ENCODE peak calls at places on chromosomes 3 and 15, in five cellular contexts. One of them, this sample, is unnamed.

GRCh38 chr3:54914180-54914579 is 13.7 kb downstream of the LRTM1 start:
- DNase-seq in SJSA1: no peak
- DNase-seq in GM12864: no peak
- DNase-seq in Peyer's patch: no peak
- DNase-seq in foreskin fibroblast: no peak
- DNase-seq in this sample: no peak

GRCh38 chr3:174430986-174431385 is 428.1 kb upstream of the NAALADL2 start:
- DNase-seq in SJSA1: no peak
- DNase-seq in Peyer's patch: no peak
- DNase-seq in foreskin fibroblast: no peak
- DNase-seq in GM12864: no peak
- DNase-seq in this sample: no peak

GRCh38 chr3:161163297-161163696 is 57.8 kb upstream of the NMD3 start:
- DNase-seq in Peyer's patch: no peak
- DNase-seq in GM12864: no peak
- DNase-seq in SJSA1: peak; percentile 83
- DNase-seq in foreskin fibroblast: peak; percentile 79
- DNase-seq in this sample: no peak

GRCh38 chr15:73052679-73053397 is 575 bp downstream of the NEO1 start:
- DNase-seq in foreskin fibroblast: no peak
- DNase-seq in Peyer's patch: peak; percentile 72
- DNase-seq in SJSA1: peak; percentile 54
- DNase-seq in GM12864: no peak
- DNase-seq in this sample: peak; percentile 36

GRCh38 chr15:77991029-77991406 is 86.5 kb downstream of the TBC1D2B start:
- DNase-seq in GM12864: no peak
- DNase-seq in foreskin fibroblast: no peak
- DNase-seq in SJSA1: no peak
- DNase-seq in Peyer's patch: no peak
- DNase-seq in this sample: no peak

GRCh38 chr3:180048108-180048507 is 11.4 kb upstream of the PEX5L start:
- DNase-seq in foreskin fibroblast: no peak
- DNase-seq in SJSA1: no peak
- DNase-seq in GM12864: peak; percentile 35
- DNase-seq in Peyer's patch: no peak
- DNase-seq in this sample: no peak

GRCh38 chr15:38084289-38084688 is 149.8 kb downstream of the TMCO5A start:
- DNase-seq in foreskin fibroblast: peak; percentile 64
- DNase-seq in GM12864: peak; percentile 60
- DNase-seq in Peyer's patch: no peak
- DNase-seq in SJSA1: no peak
- DNase-seq in this sample: no peak

GRCh38 chr15:100769043-100769974 is 110.3 kb upstream of the ALDH1A3 start:
- DNase-seq in Peyer's patch: peak; percentile 31
- DNase-seq in GM12864: no peak
- DNase-seq in foreskin fibroblast: no peak
- DNase-seq in SJSA1: no peak
- DNase-seq in this sample: no peak

GRCh38 chr3:108970561-108970960 is 16.9 kb upstream of the GUCA1C start:
- DNase-seq in Peyer's patch: no peak
- DNase-seq in SJSA1: no peak
- DNase-seq in GM12864: no peak
- DNase-seq in foreskin fibroblast: no peak
- DNase-seq in this sample: no peak

GRCh38 chr3:136858381-136858780 is 3.6 kb upstream of the NCK1 start:
- DNase-seq in Peyer's patch: no peak
- DNase-seq in SJSA1: no peak
- DNase-seq in GM12864: no peak
- DNase-seq in foreskin fibroblast: no peak
- DNase-seq in this sample: no peak

GRCh38 chr3:179189764-179190163 is 41.6 kb downstream of the PIK3CA start:
- DNase-seq in GM12864: no peak
- DNase-seq in Peyer's patch: no peak
- DNase-seq in foreskin fibroblast: peak; percentile 74
- DNase-seq in SJSA1: no peak
- DNase-seq in this sample: no peak

GRCh38 chr15:75195122-75195765 is 6.4 kb upstream of the C15orf39 start:
- DNase-seq in SJSA1: no peak
- DNase-seq in Peyer's patch: no peak
- DNase-seq in foreskin fibroblast: no peak
- DNase-seq in GM12864: no peak
- DNase-seq in this sample: no peak

GRCh38 chr3:69985266-69985665 is 14.3 kb upstream of the SAMMSON start:
- DNase-seq in SJSA1: no peak
- DNase-seq in GM12864: no peak
- DNase-seq in foreskin fibroblast: no peak
- DNase-seq in Peyer's patch: no peak
- DNase-seq in this sample: no peak

GRCh38 chr3:31610700-31611275 is 78.1 kb downstream of the STT3B start:
- DNase-seq in SJSA1: peak; percentile 4
- DNase-seq in GM12864: no peak
- DNase-seq in foreskin fibroblast: peak; percentile 24
- DNase-seq in Peyer's patch: no peak
- DNase-seq in this sample: peak; percentile 44

GRCh38 chr3:195128255-195129071 is 142.5 kb downstream of the XXYLT1 start:
- DNase-seq in foreskin fibroblast: no peak
- DNase-seq in Peyer's patch: no peak
- DNase-seq in GM12864: no peak
- DNase-seq in SJSA1: no peak
- DNase-seq in this sample: no peak

GRCh38 chr3:42886294-42886822 is 10.7 kb upstream of the CYP8B1 start:
- DNase-seq in SJSA1: no peak
- DNase-seq in foreskin fibroblast: no peak
- DNase-seq in Peyer's patch: no peak
- DNase-seq in GM12864: no peak
- DNase-seq in this sample: no peak

GRCh38 chr3:197029511-197030167 is at the start of gene MELTF:
- DNase-seq in GM12864: no peak
- DNase-seq in Peyer's patch: peak; percentile 85
- DNase-seq in foreskin fibroblast: peak; percentile 56
- DNase-seq in SJSA1: peak; percentile 58
- DNase-seq in this sample: no peak

GRCh38 chr3:126516936-126517290 is 660 bp downstream of the UROC1 start:
- DNase-seq in foreskin fibroblast: no peak
- DNase-seq in SJSA1: no peak
- DNase-seq in GM12864: no peak
- DNase-seq in Peyer's patch: no peak
- DNase-seq in this sample: no peak

GRCh38 chr3:174116421-174116820 is 718.9 kb downstream of the NLGN1 start:
- DNase-seq in foreskin fibroblast: no peak
- DNase-seq in GM12864: no peak
- DNase-seq in SJSA1: no peak
- DNase-seq in Peyer's patch: no peak
- DNase-seq in this sample: no peak

GRCh38 chr15:78164010-78164409 is 14.8 kb downstream of the IDH3A start:
- DNase-seq in SJSA1: no peak
- DNase-seq in GM12864: no peak
- DNase-seq in Peyer's patch: no peak
- DNase-seq in foreskin fibroblast: no peak
- DNase-seq in this sample: no peak

GRCh38 chr3:168659015-168659414 is 563.3 kb upstream of the GOLIM4 start:
- DNase-seq in GM12864: no peak
- DNase-seq in foreskin fibroblast: no peak
- DNase-seq in SJSA1: no peak
- DNase-seq in Peyer's patch: no peak
- DNase-seq in this sample: no peak

GRCh38 chr3:193014961-193015360 is 97.3 kb upstream of the MB21D2 start:
- DNase-seq in foreskin fibroblast: no peak
- DNase-seq in GM12864: no peak
- DNase-seq in Peyer's patch: no peak
- DNase-seq in SJSA1: no peak
- DNase-seq in this sample: no peak

GRCh38 chr15:76866716-76867321 is 38.3 kb downstream of the SCAPER start:
- DNase-seq in Peyer's patch: no peak
- DNase-seq in foreskin fibroblast: peak; percentile 20
- DNase-seq in SJSA1: peak; percentile 5
- DNase-seq in GM12864: no peak
- DNase-seq in this sample: no peak

GRCh38 chr3:171526869-171527268 is 66.7 kb upstream of the TNIK start:
- DNase-seq in Peyer's patch: no peak
- DNase-seq in GM12864: no peak
- DNase-seq in SJSA1: peak; percentile 50
- DNase-seq in foreskin fibroblast: peak; percentile 55
- DNase-seq in this sample: no peak

GRCh38 chr15:27454281-27455060 is 483.5 kb downstream of the GABRG3 start:
- DNase-seq in GM12864: no peak
- DNase-seq in SJSA1: peak; percentile 58
- DNase-seq in Peyer's patch: no peak
- DNase-seq in foreskin fibroblast: peak; percentile 46
- DNase-seq in this sample: no peak

GRCh38 chr15:38216763-38217162 is 35.9 kb upstream of the SPRED1 start:
- DNase-seq in foreskin fibroblast: peak; percentile 11
- DNase-seq in Peyer's patch: peak; percentile 51
- DNase-seq in GM12864: no peak
- DNase-seq in SJSA1: no peak
- DNase-seq in this sample: no peak

GRCh38 chr3:134328846-134329245 is 45.4 kb downstream of the AMOTL2 start:
- DNase-seq in foreskin fibroblast: no peak
- DNase-seq in Peyer's patch: no peak
- DNase-seq in GM12864: no peak
- DNase-seq in SJSA1: no peak
- DNase-seq in this sample: no peak

GRCh38 chr3:134331811-134332199 is 42.4 kb downstream of the AMOTL2 start:
- DNase-seq in foreskin fibroblast: no peak
- DNase-seq in Peyer's patch: no peak
- DNase-seq in SJSA1: no peak
- DNase-seq in GM12864: no peak
- DNase-seq in this sample: no peak

GRCh38 chr3:134332344-134332743 is 41.9 kb downstream of the AMOTL2 start:
- DNase-seq in SJSA1: no peak
- DNase-seq in GM12864: no peak
- DNase-seq in foreskin fibroblast: no peak
- DNase-seq in Peyer's patch: peak; percentile 32
- DNase-seq in this sample: no peak

GRCh38 chr3:134333522-134334181 is 40.6 kb downstream of the AMOTL2 start:
- DNase-seq in GM12864: no peak
- DNase-seq in SJSA1: peak; percentile 84
- DNase-seq in foreskin fibroblast: peak; percentile 79
- DNase-seq in Peyer's patch: peak; percentile 46
- DNase-seq in this sample: no peak

DNA sequence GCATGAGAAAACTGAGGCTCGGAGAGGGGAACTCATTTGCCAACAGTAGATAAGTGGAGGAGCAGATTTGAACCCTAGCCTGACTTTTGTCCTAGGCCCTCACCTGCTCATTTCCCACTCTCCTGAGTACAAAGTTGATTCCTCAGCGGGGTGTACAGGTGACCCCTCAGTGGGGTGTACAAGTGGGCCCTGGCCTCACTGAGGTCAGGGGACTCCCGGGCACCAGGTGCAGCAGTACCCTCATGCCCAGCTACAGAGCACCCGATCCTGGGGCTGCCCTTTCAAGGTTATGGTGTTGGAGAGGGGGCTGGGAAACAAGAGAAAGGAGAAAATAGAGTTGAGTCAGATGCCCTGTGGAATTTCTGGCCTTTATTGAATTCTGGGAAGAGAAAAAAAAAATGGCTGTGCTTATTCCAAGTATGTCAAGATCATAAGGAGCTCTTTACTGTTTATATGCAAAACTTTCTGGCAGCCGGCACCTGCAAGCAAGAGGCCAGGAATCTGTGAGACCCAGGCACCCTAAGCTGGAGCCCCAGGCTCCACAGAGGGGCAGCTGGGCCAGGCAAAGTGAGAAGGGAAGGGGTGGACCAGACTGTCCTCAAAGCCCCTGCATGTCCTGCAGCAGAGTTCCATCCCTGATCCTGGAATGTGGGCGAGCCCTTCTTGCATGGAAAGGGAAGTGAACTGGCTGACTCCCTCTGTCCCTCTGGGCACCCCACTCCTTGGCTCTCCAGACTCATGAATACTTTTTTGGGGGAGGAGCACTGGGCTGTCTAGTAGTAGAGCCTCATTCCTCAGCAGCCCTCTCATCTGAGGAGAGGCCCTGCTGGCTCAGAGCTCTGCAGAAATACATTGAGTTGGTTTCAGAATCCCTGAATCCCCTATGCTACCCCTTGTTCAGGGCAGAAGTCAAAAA is 43.1 kb downstream of the AMOTL2 start:
- DNase-seq in GM12864: no peak
- DNase-seq in Peyer's patch: peak; percentile 45
- DNase-seq in SJSA1: peak; percentile 68
- DNase-seq in foreskin fibroblast: peak; percentile 64
- DNase-seq in this sample: no peak
- H3K4me3 ChIP-seq in GM12864: no peak overlapping the region
- H3K4me3 ChIP-seq in Peyer's patch: no peak overlapping the region
- H3K4me3 ChIP-seq in SJSA1: no peak overlapping the region
- H3K4me3 ChIP-seq in foreskin fibroblast: peak overlapping the region; percentile 32
- H3K4me3 ChIP-seq in this sample: no peak overlapping the region

GRCh38 chr3:138329984-138330293 is 288 bp upstream of the NME9 start:
- DNase-seq in foreskin fibroblast: no peak
- DNase-seq in SJSA1: no peak
- DNase-seq in GM12864: no peak
- DNase-seq in Peyer's patch: no peak
- DNase-seq in this sample: no peak
- H3K4me3 ChIP-seq in foreskin fibroblast: peak overlapping the region; percentile 61
- H3K4me3 ChIP-seq in SJSA1: peak overlapping the region; percentile 46
- H3K4me3 ChIP-seq in GM12864: peak overlapping the region; percentile 35
- H3K4me3 ChIP-seq in Peyer's patch: peak overlapping the region; percentile 80
- H3K4me3 ChIP-seq in this sample: peak overlapping the region; percentile 45

DNA sequence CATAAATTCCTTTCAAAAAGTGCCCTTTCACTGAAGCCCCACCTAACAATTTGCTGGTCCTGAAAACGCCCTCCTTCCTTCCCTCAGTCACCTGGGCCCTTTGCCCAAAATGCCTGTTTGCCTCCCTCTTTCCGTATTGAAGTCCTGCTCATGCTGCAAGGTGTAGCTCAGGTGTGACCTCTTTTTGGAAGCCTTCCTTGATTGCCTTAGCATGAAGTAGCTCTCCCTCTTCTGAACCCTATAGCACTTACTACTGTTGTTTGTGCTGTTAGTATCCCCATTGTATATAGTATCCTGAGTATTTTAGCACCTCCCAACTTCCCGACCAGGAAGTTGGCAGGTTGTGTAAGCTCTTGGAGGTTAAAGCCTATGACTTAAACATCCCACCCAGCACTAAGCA is 1.7 kb downstream of the PLS1 start:
- DNase-seq in SJSA1: no peak
- DNase-seq in foreskin fibroblast: no peak
- DNase-seq in GM12864: no peak
- DNase-seq in Peyer's patch: no peak
- DNase-seq in this sample: no peak
- H3K4me3 ChIP-seq in SJSA1: no peak overlapping the region
- H3K4me3 ChIP-seq in foreskin fibroblast: no peak overlapping the region
- H3K4me3 ChIP-seq in GM12864: no peak overlapping the region
- H3K4me3 ChIP-seq in Peyer's patch: peak overlapping the region; percentile 72
- H3K4me3 ChIP-seq in this sample: no peak overlapping the region

DNA sequence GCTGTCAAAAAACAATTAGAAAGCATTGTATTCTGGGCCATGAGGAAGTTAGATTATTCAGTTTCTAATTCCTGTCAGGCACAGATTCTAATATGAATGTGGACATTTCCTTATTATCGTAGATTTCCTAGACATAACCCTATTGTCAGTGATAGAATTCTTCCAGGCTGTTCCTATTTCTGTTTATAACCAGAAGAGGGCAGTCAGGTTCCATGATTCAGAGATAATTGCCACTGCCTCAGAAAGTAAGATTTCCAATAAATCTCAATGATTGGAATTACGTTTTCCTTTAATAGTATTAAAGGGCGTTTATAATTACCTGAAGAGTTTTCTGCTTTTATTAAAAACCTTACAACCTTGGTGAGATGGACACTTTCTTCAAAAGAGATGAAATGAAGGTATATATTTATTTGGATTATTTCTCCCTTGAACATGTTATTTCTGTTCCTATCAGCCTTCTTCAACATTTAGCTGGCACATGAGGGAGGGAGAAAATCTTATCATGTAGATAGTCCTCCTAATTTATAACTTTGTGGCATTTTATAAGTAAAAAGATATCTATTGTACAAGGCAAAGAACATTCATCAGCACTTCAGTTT is 439.2 kb downstream of the MCTP2 start:
- DNase-seq in SJSA1: peak; percentile 22
- DNase-seq in foreskin fibroblast: peak; percentile 4
- DNase-seq in GM12864: no peak
- DNase-seq in Peyer's patch: no peak
- DNase-seq in this sample: peak; percentile 28
- H3K4me3 ChIP-seq in SJSA1: no peak overlapping the region
- H3K4me3 ChIP-seq in foreskin fibroblast: no peak overlapping the region
- H3K4me3 ChIP-seq in GM12864: no peak overlapping the region
- H3K4me3 ChIP-seq in Peyer's patch: no peak overlapping the region
- H3K4me3 ChIP-seq in this sample: no peak overlapping the region